ENCODE peak calls at places on chromosomes 11 and 22, in seven cellular contexts. One of them, this sample, is unnamed.

GRCh38 chr11:110951609-110952008 is 239.4 kb upstream of the ARHGAP20 start:
- DNase-seq in mesendoderm: no peak
- DNase-seq in trophoblast cell: no peak
- DNase-seq in mesenchymal stem cell: no peak
- DNase-seq in H1: no peak
- DNase-seq in H9: no peak
- DNase-seq in IMR-90: no peak
- DNase-seq in this sample: no peak

GRCh38 chr22:37923927-37924326 is 17.8 kb downstream of the MICALL1 start:
- DNase-seq in H1: no peak
- DNase-seq in mesendoderm: no peak
- DNase-seq in IMR-90: no peak
- DNase-seq in mesenchymal stem cell: no peak
- DNase-seq in trophoblast cell: no peak
- DNase-seq in H9: no peak
- DNase-seq in this sample: no peak

GRCh38 chr11:4695442-4695841 is 2.2 kb downstream of the OR51E2 start:
- DNase-seq in mesendoderm: no peak
- DNase-seq in IMR-90: peak
- DNase-seq in H9: no peak
- DNase-seq in trophoblast cell: no peak
- DNase-seq in H1: no peak
- DNase-seq in mesenchymal stem cell: no peak
- DNase-seq in this sample: no peak

GRCh38 chr22:21952586-21953571 is at the start of gene PPM1F:
- DNase-seq in H9: peak
- DNase-seq in mesendoderm: peak
- DNase-seq in mesenchymal stem cell: peak
- DNase-seq in H1: peak
- DNase-seq in trophoblast cell: peak
- DNase-seq in IMR-90: peak
- DNase-seq in this sample: peak

GRCh38 chr11:65499713-65500261 is 942 bp downstream of the MALAT1 start:
- DNase-seq in trophoblast cell: no peak
- DNase-seq in mesenchymal stem cell: no peak
- DNase-seq in H9: no peak
- DNase-seq in H1: no peak
- DNase-seq in mesendoderm: no peak
- DNase-seq in IMR-90: no peak
- DNase-seq in this sample: no peak

GRCh38 chr11:19519912-19520641 is 192.6 kb upstream of the NAV2 start:
- DNase-seq in H1: no peak
- DNase-seq in mesendoderm: no peak
- DNase-seq in trophoblast cell: no peak
- DNase-seq in IMR-90: no peak
- DNase-seq in H9: no peak
- DNase-seq in mesenchymal stem cell: peak
- DNase-seq in this sample: peak

GRCh38 chr11:109680127-109680526 is 258.1 kb downstream of the C11orf87 start:
- DNase-seq in H1: no peak
- DNase-seq in IMR-90: peak
- DNase-seq in trophoblast cell: no peak
- DNase-seq in mesendoderm: no peak
- DNase-seq in H9: no peak
- DNase-seq in mesenchymal stem cell: peak
- DNase-seq in this sample: no peak

GRCh38 chr11:15097411-15097810 is 17.3 kb upstream of the INSC start:
- DNase-seq in mesendoderm: no peak
- DNase-seq in H9: no peak
- DNase-seq in mesenchymal stem cell: no peak
- DNase-seq in trophoblast cell: no peak
- DNase-seq in IMR-90: no peak
- DNase-seq in H1: no peak
- DNase-seq in this sample: no peak

GRCh38 chr11:132099692-132100091 is 729.3 kb downstream of the NTM start:
- DNase-seq in H1: no peak
- DNase-seq in H9: peak
- DNase-seq in IMR-90: no peak
- DNase-seq in mesenchymal stem cell: no peak
- DNase-seq in trophoblast cell: no peak
- DNase-seq in mesendoderm: peak
- DNase-seq in this sample: peak

GRCh38 chr11:2140411-2141400 is 1.5 kb upstream of the IGF2 start:
- DNase-seq in H1: no peak
- DNase-seq in trophoblast cell: no peak
- DNase-seq in mesenchymal stem cell: peak
- DNase-seq in H9: no peak
- DNase-seq in IMR-90: no peak
- DNase-seq in mesendoderm: no peak
- DNase-seq in this sample: no peak

GRCh38 chr11:4665424-4665823 is 21.6 kb downstream of the OR51E1 start:
- DNase-seq in IMR-90: peak
- DNase-seq in mesendoderm: no peak
- DNase-seq in H1: no peak
- DNase-seq in mesenchymal stem cell: peak
- DNase-seq in H9: no peak
- DNase-seq in trophoblast cell: no peak
- DNase-seq in this sample: no peak

GRCh38 chr11:11978792-11979486 is 29.5 kb downstream of the DKK3 start:
- DNase-seq in H1: no peak
- DNase-seq in mesendoderm: peak
- DNase-seq in trophoblast cell: no peak
- DNase-seq in mesenchymal stem cell: peak
- DNase-seq in IMR-90: peak
- DNase-seq in H9: peak
- DNase-seq in this sample: no peak

GRCh38 chr22:39994566-39995345 is at the start of gene FAM83F:
- DNase-seq in mesendoderm: peak
- DNase-seq in mesenchymal stem cell: peak
- DNase-seq in H9: peak
- DNase-seq in trophoblast cell: peak
- DNase-seq in H1: no peak
- DNase-seq in IMR-90: no peak
- DNase-seq in this sample: no peak

GRCh38 chr22:30920407-30920806 is 48.2 kb downstream of the MORC2 start:
- DNase-seq in mesendoderm: peak
- DNase-seq in mesenchymal stem cell: peak
- DNase-seq in trophoblast cell: peak
- DNase-seq in H9: peak
- DNase-seq in H1: peak
- DNase-seq in IMR-90: peak
- DNase-seq in this sample: peak

GRCh38 chr22:36244522-36245391 is 5.4 kb upstream of the APOL2 start:
- DNase-seq in IMR-90: peak
- DNase-seq in trophoblast cell: no peak
- DNase-seq in mesenchymal stem cell: no peak
- DNase-seq in H1: no peak
- DNase-seq in H9: peak
- DNase-seq in mesendoderm: no peak
- DNase-seq in this sample: no peak
- H2AK5ac ChIP-seq in IMR-90: no peak
- H2AK5ac ChIP-seq in trophoblast cell: no peak
- H2AK5ac ChIP-seq in mesenchymal stem cell: peak
- H2AK5ac ChIP-seq in H1: no peak
- H2AK5ac ChIP-seq in H9: no peak
- H2AK5ac ChIP-seq in mesendoderm: no peak
- H2AK5ac ChIP-seq in this sample: no peak

DNA sequence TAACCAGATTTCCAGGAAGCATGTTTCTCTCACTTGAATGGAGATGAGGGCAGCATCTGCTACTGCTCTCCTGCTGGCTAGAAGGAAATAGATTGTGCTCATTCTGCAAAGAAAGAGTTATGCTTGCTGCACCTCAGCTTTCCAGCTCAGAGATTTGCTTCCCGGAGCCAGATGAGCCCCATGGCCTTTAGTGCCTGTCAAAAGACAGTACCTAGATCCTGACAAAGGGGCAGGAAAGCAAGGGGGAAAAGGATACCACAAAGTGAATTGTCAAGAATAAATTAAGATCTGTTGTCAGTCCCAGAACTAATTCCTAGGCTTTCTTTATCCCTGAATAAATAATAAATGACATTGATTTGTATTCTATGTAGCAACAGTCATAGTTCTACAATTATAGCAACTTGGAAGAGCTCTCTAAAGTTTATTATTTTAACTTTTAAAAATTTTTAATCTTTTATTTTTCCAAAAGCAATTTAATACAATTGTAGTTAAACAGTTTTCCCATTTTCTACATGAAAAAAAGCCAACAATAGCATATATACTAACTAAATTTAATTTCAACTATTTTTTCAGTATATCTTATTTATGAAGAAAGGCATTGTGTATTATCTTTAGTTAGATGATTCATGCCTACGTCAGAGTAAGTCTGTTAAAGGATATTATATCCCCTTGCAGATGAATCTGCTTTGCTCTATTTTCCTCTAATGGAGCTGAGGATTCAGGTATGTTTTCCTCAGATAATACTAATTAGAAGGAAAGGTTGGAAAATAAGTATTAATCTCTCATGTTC is 306.1 kb upstream of the DDI1 start:
- DNase-seq in H9: no peak
- DNase-seq in trophoblast cell: no peak
- DNase-seq in mesenchymal stem cell: no peak
- DNase-seq in mesendoderm: no peak
- DNase-seq in IMR-90: peak
- DNase-seq in H1: no peak
- DNase-seq in this sample: no peak
- H3K4ac ChIP-seq in H9: no peak
- H3K4ac ChIP-seq in trophoblast cell: no peak
- H3K4ac ChIP-seq in mesenchymal stem cell: no peak
- H3K4ac ChIP-seq in mesendoderm: no peak
- H3K4ac ChIP-seq in IMR-90: peak
- H3K4ac ChIP-seq in H1: peak
- H3K4ac ChIP-seq in this sample: no peak

DNA sequence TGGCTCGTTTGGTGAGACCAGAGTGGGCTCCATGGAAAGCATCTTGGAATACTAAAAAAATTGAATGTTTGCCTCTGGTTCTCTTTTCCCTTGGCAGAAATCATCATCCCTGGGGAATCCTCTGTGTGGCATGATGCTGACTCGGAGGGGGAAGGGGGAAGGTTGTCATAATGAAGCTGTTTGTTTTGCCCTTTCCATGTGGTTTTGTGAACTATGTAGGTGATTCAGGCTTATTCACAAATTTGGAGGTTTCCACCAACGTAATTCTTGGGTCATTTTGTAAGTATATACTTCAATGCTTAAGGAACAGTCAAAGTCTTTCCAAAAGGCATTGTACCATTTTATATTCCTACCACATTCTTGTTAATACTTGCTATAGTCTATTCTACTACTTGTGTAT is 754.0 kb upstream of the FAT3 start:
- DNase-seq in trophoblast cell: no peak
- DNase-seq in H1: no peak
- DNase-seq in IMR-90: no peak
- DNase-seq in mesendoderm: no peak
- DNase-seq in H9: no peak
- DNase-seq in mesenchymal stem cell: no peak
- DNase-seq in this sample: no peak
- H3K23ac ChIP-seq in trophoblast cell: no peak
- H3K23ac ChIP-seq in H1: no peak
- H3K23ac ChIP-seq in IMR-90: no peak
- H3K23ac ChIP-seq in mesendoderm: no peak
- H3K23ac ChIP-seq in H9: no peak
- H3K23ac ChIP-seq in mesenchymal stem cell: no peak
- H3K23ac ChIP-seq in this sample: no peak

GRCh38 chr11:36868380-36868779 is 270.3 kb upstream of the RAG2 start:
- DNase-seq in mesendoderm: no peak
- DNase-seq in H1: no peak
- DNase-seq in IMR-90: no peak
- DNase-seq in mesenchymal stem cell: no peak
- DNase-seq in trophoblast cell: peak
- DNase-seq in H9: no peak
- DNase-seq in this sample: no peak
- H2AK5ac ChIP-seq in mesendoderm: no peak
- H2AK5ac ChIP-seq in H1: no peak
- H2AK5ac ChIP-seq in IMR-90: no peak
- H2AK5ac ChIP-seq in mesenchymal stem cell: no peak
- H2AK5ac ChIP-seq in trophoblast cell: no peak
- H2AK5ac ChIP-seq in H9: no peak
- H2AK5ac ChIP-seq in this sample: no peak

GRCh38 chr11:75449776-75450175 is 16.8 kb upstream of the KLHL35 start:
- DNase-seq in mesendoderm: no peak
- DNase-seq in mesenchymal stem cell: no peak
- DNase-seq in IMR-90: no peak
- DNase-seq in H1: no peak
- DNase-seq in H9: no peak
- DNase-seq in trophoblast cell: no peak
- DNase-seq in this sample: no peak

GRCh38 chr11:75450826-75451783 is 18.1 kb upstream of the KLHL35 start:
- DNase-seq in trophoblast cell: no peak
- DNase-seq in mesendoderm: peak
- DNase-seq in IMR-90: no peak
- DNase-seq in H1: no peak
- DNase-seq in H9: peak
- DNase-seq in mesenchymal stem cell: no peak
- DNase-seq in this sample: no peak

GRCh38 chr11:75449271-75449670 is 16.3 kb upstream of the KLHL35 start:
- DNase-seq in IMR-90: no peak
- DNase-seq in mesenchymal stem cell: no peak
- DNase-seq in trophoblast cell: no peak
- DNase-seq in H1: no peak
- DNase-seq in mesendoderm: no peak
- DNase-seq in H9: no peak
- DNase-seq in this sample: no peak

GRCh38 chr11:75447415-75447814 is 14.4 kb upstream of the KLHL35 start:
- DNase-seq in mesendoderm: no peak
- DNase-seq in IMR-90: no peak
- DNase-seq in H9: no peak
- DNase-seq in trophoblast cell: no peak
- DNase-seq in mesenchymal stem cell: no peak
- DNase-seq in H1: no peak
- DNase-seq in this sample: no peak

DNA sequence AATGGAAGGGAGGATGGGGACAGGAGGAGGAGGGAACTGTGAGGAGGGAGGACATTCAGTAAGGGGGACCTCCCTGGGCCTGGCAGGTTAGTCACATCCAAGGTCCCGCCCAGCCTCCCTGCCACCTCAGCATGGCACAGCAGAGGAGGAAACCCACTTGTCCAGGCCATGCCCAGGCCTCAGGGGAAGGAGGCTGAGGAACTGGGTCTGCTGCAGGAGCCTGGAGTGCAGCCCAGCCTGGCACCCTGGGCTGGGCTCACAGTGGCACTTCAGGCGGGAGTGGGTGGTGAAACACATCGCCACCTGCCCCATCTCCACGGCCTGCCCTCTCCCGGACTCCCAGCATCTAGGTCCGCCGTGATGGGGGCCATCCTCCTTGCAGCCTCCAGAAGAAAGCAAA is 17.2 kb upstream of the KLHL35 start:
- DNase-seq in mesenchymal stem cell: no peak
- DNase-seq in mesendoderm: no peak
- DNase-seq in IMR-90: no peak
- DNase-seq in H9: no peak
- DNase-seq in trophoblast cell: no peak
- DNase-seq in H1: no peak
- DNase-seq in this sample: no peak
- H3K4ac ChIP-seq in mesenchymal stem cell: no peak
- H3K4ac ChIP-seq in mesendoderm: no peak
- H3K4ac ChIP-seq in IMR-90: no peak
- H3K4ac ChIP-seq in H9: no peak
- H3K4ac ChIP-seq in trophoblast cell: no peak
- H3K4ac ChIP-seq in H1: no peak
- H3K4ac ChIP-seq in this sample: no peak